ENCODE peak calls at places on chromosomes 16 and 17, in ten cellular contexts. One of them, this sample, is unnamed.

GRCh38 chr17:33520404-33521032 is 227.4 kb upstream of the ASIC2 start:
- DNase-seq in amygdala: no peak
- DNase-seq in G401: peak
- DNase-seq in NCI-H2029: no peak
- DNase-seq in HepG2: peak
- DNase-seq in hypothalamus: no peak
- DNase-seq in hippocampal formation: peak
- DNase-seq in activated CD8-positive, alpha-beta memory T cell treated with anti-CD3 and anti-CD28 coated beads, Interleukin-2, amount 10 ng/mL, durations not matched to agents 7 days and 5 days: peak
- DNase-seq in stimulated activated naive CD8-positive, alpha-beta T cell treated with anti-CD3 and anti-CD28 coated beads, Interleukin-15, Interleukin-2, amounts not matched to agents 100 U/mL and 50 U/mL, for 24 hours: peak
- DNase-seq in right atrium auricular region: no peak
- DNase-seq in this sample: peak

GRCh38 chr17:72751746-72752145 is 340.7 kb downstream of the SLC39A11 start:
- DNase-seq in activated CD8-positive, alpha-beta memory T cell treated with anti-CD3 and anti-CD28 coated beads, Interleukin-2, amount 10 ng/mL, durations not matched to agents 7 days and 5 days: no peak
- DNase-seq in stimulated activated naive CD8-positive, alpha-beta T cell treated with anti-CD3 and anti-CD28 coated beads, Interleukin-15, Interleukin-2, amounts not matched to agents 100 U/mL and 50 U/mL, for 24 hours: no peak
- DNase-seq in NCI-H2029: no peak
- DNase-seq in right atrium auricular region: no peak
- DNase-seq in hypothalamus: no peak
- DNase-seq in hippocampal formation: no peak
- DNase-seq in HepG2: no peak
- DNase-seq in amygdala: no peak
- DNase-seq in G401: no peak
- DNase-seq in this sample: no peak

GRCh38 chr16:6725634-6726331 is 606.9 kb upstream of the RBFOX1 start:
- DNase-seq in right atrium auricular region: no peak
- DNase-seq in NCI-H2029: no peak
- DNase-seq in stimulated activated naive CD8-positive, alpha-beta T cell treated with anti-CD3 and anti-CD28 coated beads, Interleukin-15, Interleukin-2, amounts not matched to agents 100 U/mL and 50 U/mL, for 24 hours: no peak
- DNase-seq in hypothalamus: no peak
- DNase-seq in HepG2: no peak
- DNase-seq in hippocampal formation: no peak
- DNase-seq in activated CD8-positive, alpha-beta memory T cell treated with anti-CD3 and anti-CD28 coated beads, Interleukin-2, amount 10 ng/mL, durations not matched to agents 7 days and 5 days: no peak
- DNase-seq in G401: peak
- DNase-seq in amygdala: no peak
- DNase-seq in this sample: no peak

GRCh38 chr17:48173191-48173590 is 65.6 kb downstream of the SNX11 start:
- DNase-seq in right atrium auricular region: no peak
- DNase-seq in hippocampal formation: no peak
- DNase-seq in amygdala: no peak
- DNase-seq in activated CD8-positive, alpha-beta memory T cell treated with anti-CD3 and anti-CD28 coated beads, Interleukin-2, amount 10 ng/mL, durations not matched to agents 7 days and 5 days: no peak
- DNase-seq in NCI-H2029: no peak
- DNase-seq in G401: no peak
- DNase-seq in HepG2: no peak
- DNase-seq in stimulated activated naive CD8-positive, alpha-beta T cell treated with anti-CD3 and anti-CD28 coated beads, Interleukin-15, Interleukin-2, amounts not matched to agents 100 U/mL and 50 U/mL, for 24 hours: no peak
- DNase-seq in hypothalamus: no peak
- DNase-seq in this sample: no peak

GRCh38 chr17:68420065-68420847 is 37.0 kb downstream of the WIPI1 start:
- DNase-seq in right atrium auricular region: no peak
- DNase-seq in NCI-H2029: no peak
- DNase-seq in hippocampal formation: no peak
- DNase-seq in HepG2: no peak
- DNase-seq in G401: no peak
- DNase-seq in activated CD8-positive, alpha-beta memory T cell treated with anti-CD3 and anti-CD28 coated beads, Interleukin-2, amount 10 ng/mL, durations not matched to agents 7 days and 5 days: no peak
- DNase-seq in hypothalamus: no peak
- DNase-seq in stimulated activated naive CD8-positive, alpha-beta T cell treated with anti-CD3 and anti-CD28 coated beads, Interleukin-15, Interleukin-2, amounts not matched to agents 100 U/mL and 50 U/mL, for 24 hours: no peak
- DNase-seq in amygdala: no peak
- DNase-seq in this sample: no peak

GRCh38 chr17:4840893-4841242 is 7.7 kb downstream of the MINK1 start:
- DNase-seq in hypothalamus: no peak
- DNase-seq in G401: no peak
- DNase-seq in stimulated activated naive CD8-positive, alpha-beta T cell treated with anti-CD3 and anti-CD28 coated beads, Interleukin-15, Interleukin-2, amounts not matched to agents 100 U/mL and 50 U/mL, for 24 hours: peak
- DNase-seq in NCI-H2029: no peak
- DNase-seq in amygdala: no peak
- DNase-seq in activated CD8-positive, alpha-beta memory T cell treated with anti-CD3 and anti-CD28 coated beads, Interleukin-2, amount 10 ng/mL, durations not matched to agents 7 days and 5 days: no peak
- DNase-seq in hippocampal formation: no peak
- DNase-seq in right atrium auricular region: no peak
- DNase-seq in HepG2: no peak
- DNase-seq in this sample: no peak

GRCh38 chr17:37259030-37259735 is 116.6 kb upstream of the C17orf78 start:
- DNase-seq in hypothalamus: no peak
- DNase-seq in right atrium auricular region: no peak
- DNase-seq in activated CD8-positive, alpha-beta memory T cell treated with anti-CD3 and anti-CD28 coated beads, Interleukin-2, amount 10 ng/mL, durations not matched to agents 7 days and 5 days: no peak
- DNase-seq in G401: no peak
- DNase-seq in NCI-H2029: no peak
- DNase-seq in hippocampal formation: no peak
- DNase-seq in stimulated activated naive CD8-positive, alpha-beta T cell treated with anti-CD3 and anti-CD28 coated beads, Interleukin-15, Interleukin-2, amounts not matched to agents 100 U/mL and 50 U/mL, for 24 hours: no peak
- DNase-seq in HepG2: no peak
- DNase-seq in amygdala: no peak
- DNase-seq in this sample: no peak

GRCh38 chr17:77441130-77441920 is 300.6 kb downstream of the SEC14L1 start:
- DNase-seq in NCI-H2029: no peak
- DNase-seq in hypothalamus: no peak
- DNase-seq in amygdala: no peak
- DNase-seq in hippocampal formation: no peak
- DNase-seq in HepG2: no peak
- DNase-seq in G401: no peak
- DNase-seq in activated CD8-positive, alpha-beta memory T cell treated with anti-CD3 and anti-CD28 coated beads, Interleukin-2, amount 10 ng/mL, durations not matched to agents 7 days and 5 days: peak
- DNase-seq in right atrium auricular region: no peak
- DNase-seq in stimulated activated naive CD8-positive, alpha-beta T cell treated with anti-CD3 and anti-CD28 coated beads, Interleukin-15, Interleukin-2, amounts not matched to agents 100 U/mL and 50 U/mL, for 24 hours: peak
- DNase-seq in this sample: no peak

GRCh38 chr16:324451-325334 is 27.8 kb downstream of the AXIN1 start:
- DNase-seq in activated CD8-positive, alpha-beta memory T cell treated with anti-CD3 and anti-CD28 coated beads, Interleukin-2, amount 10 ng/mL, durations not matched to agents 7 days and 5 days: peak
- DNase-seq in amygdala: no peak
- DNase-seq in hypothalamus: no peak
- DNase-seq in stimulated activated naive CD8-positive, alpha-beta T cell treated with anti-CD3 and anti-CD28 coated beads, Interleukin-15, Interleukin-2, amounts not matched to agents 100 U/mL and 50 U/mL, for 24 hours: peak
- DNase-seq in NCI-H2029: no peak
- DNase-seq in G401: no peak
- DNase-seq in right atrium auricular region: no peak
- DNase-seq in HepG2: no peak
- DNase-seq in hippocampal formation: no peak
- DNase-seq in this sample: no peak

GRCh38 chr16:4320030-4320429 is 4.2 kb downstream of the GLIS2 start:
- DNase-seq in HepG2: no peak
- DNase-seq in right atrium auricular region: no peak
- DNase-seq in hippocampal formation: no peak
- DNase-seq in activated CD8-positive, alpha-beta memory T cell treated with anti-CD3 and anti-CD28 coated beads, Interleukin-2, amount 10 ng/mL, durations not matched to agents 7 days and 5 days: no peak
- DNase-seq in hypothalamus: no peak
- DNase-seq in G401: no peak
- DNase-seq in stimulated activated naive CD8-positive, alpha-beta T cell treated with anti-CD3 and anti-CD28 coated beads, Interleukin-15, Interleukin-2, amounts not matched to agents 100 U/mL and 50 U/mL, for 24 hours: no peak
- DNase-seq in NCI-H2029: no peak
- DNase-seq in amygdala: no peak
- DNase-seq in this sample: no peak

GRCh38 chr17:76557368-76558209 is 17.7 kb downstream of the PRCD start:
- DNase-seq in activated CD8-positive, alpha-beta memory T cell treated with anti-CD3 and anti-CD28 coated beads, Interleukin-2, amount 10 ng/mL, durations not matched to agents 7 days and 5 days: peak
- DNase-seq in NCI-H2029: peak
- DNase-seq in G401: peak
- DNase-seq in amygdala: peak
- DNase-seq in hippocampal formation: peak
- DNase-seq in hypothalamus: peak
- DNase-seq in HepG2: peak
- DNase-seq in right atrium auricular region: peak
- DNase-seq in stimulated activated naive CD8-positive, alpha-beta T cell treated with anti-CD3 and anti-CD28 coated beads, Interleukin-15, Interleukin-2, amounts not matched to agents 100 U/mL and 50 U/mL, for 24 hours: peak
- DNase-seq in this sample: peak

GRCh38 chr17:50206604-50207293 is 5.3 kb upstream of the COL1A1 start:
- DNase-seq in HepG2: no peak
- DNase-seq in G401: no peak
- DNase-seq in activated CD8-positive, alpha-beta memory T cell treated with anti-CD3 and anti-CD28 coated beads, Interleukin-2, amount 10 ng/mL, durations not matched to agents 7 days and 5 days: no peak
- DNase-seq in hippocampal formation: no peak
- DNase-seq in NCI-H2029: no peak
- DNase-seq in hypothalamus: no peak
- DNase-seq in stimulated activated naive CD8-positive, alpha-beta T cell treated with anti-CD3 and anti-CD28 coated beads, Interleukin-15, Interleukin-2, amounts not matched to agents 100 U/mL and 50 U/mL, for 24 hours: peak
- DNase-seq in amygdala: no peak
- DNase-seq in right atrium auricular region: no peak
- DNase-seq in this sample: peak

GRCh38 chr16:85751665-85752501 is 987 bp upstream of the C16orf74 start:
- DNase-seq in NCI-H2029: no peak
- DNase-seq in hippocampal formation: no peak
- DNase-seq in amygdala: no peak
- DNase-seq in G401: no peak
- DNase-seq in stimulated activated naive CD8-positive, alpha-beta T cell treated with anti-CD3 and anti-CD28 coated beads, Interleukin-15, Interleukin-2, amounts not matched to agents 100 U/mL and 50 U/mL, for 24 hours: no peak
- DNase-seq in hypothalamus: no peak
- DNase-seq in right atrium auricular region: no peak
- DNase-seq in activated CD8-positive, alpha-beta memory T cell treated with anti-CD3 and anti-CD28 coated beads, Interleukin-2, amount 10 ng/mL, durations not matched to agents 7 days and 5 days: no peak
- DNase-seq in HepG2: no peak
- DNase-seq in this sample: peak

GRCh38 chr16:19167710-19168172 is 299 bp upstream of the SYT17 start:
- DNase-seq in hypothalamus: no peak
- DNase-seq in NCI-H2029: peak
- DNase-seq in amygdala: no peak
- DNase-seq in G401: no peak
- DNase-seq in right atrium auricular region: peak
- DNase-seq in hippocampal formation: peak
- DNase-seq in stimulated activated naive CD8-positive, alpha-beta T cell treated with anti-CD3 and anti-CD28 coated beads, Interleukin-15, Interleukin-2, amounts not matched to agents 100 U/mL and 50 U/mL, for 24 hours: peak
- DNase-seq in HepG2: peak
- DNase-seq in activated CD8-positive, alpha-beta memory T cell treated with anti-CD3 and anti-CD28 coated beads, Interleukin-2, amount 10 ng/mL, durations not matched to agents 7 days and 5 days: peak
- DNase-seq in this sample: peak

GRCh38 chr17:83081561-83082201 is 2.3 kb downstream of the METRNL start:
- DNase-seq in NCI-H2029: no peak
- DNase-seq in right atrium auricular region: peak
- DNase-seq in HepG2: no peak
- DNase-seq in hippocampal formation: no peak
- DNase-seq in activated CD8-positive, alpha-beta memory T cell treated with anti-CD3 and anti-CD28 coated beads, Interleukin-2, amount 10 ng/mL, durations not matched to agents 7 days and 5 days: peak
- DNase-seq in stimulated activated naive CD8-positive, alpha-beta T cell treated with anti-CD3 and anti-CD28 coated beads, Interleukin-15, Interleukin-2, amounts not matched to agents 100 U/mL and 50 U/mL, for 24 hours: peak
- DNase-seq in G401: no peak
- DNase-seq in amygdala: no peak
- DNase-seq in hypothalamus: no peak
- DNase-seq in this sample: no peak

GRCh38 chr17:66494023-66494803 is 191.8 kb downstream of the PRKCA start:
- DNase-seq in HepG2: no peak
- DNase-seq in hypothalamus: no peak
- DNase-seq in amygdala: no peak
- DNase-seq in G401: no peak
- DNase-seq in hippocampal formation: no peak
- DNase-seq in right atrium auricular region: no peak
- DNase-seq in stimulated activated naive CD8-positive, alpha-beta T cell treated with anti-CD3 and anti-CD28 coated beads, Interleukin-15, Interleukin-2, amounts not matched to agents 100 U/mL and 50 U/mL, for 24 hours: no peak
- DNase-seq in activated CD8-positive, alpha-beta memory T cell treated with anti-CD3 and anti-CD28 coated beads, Interleukin-2, amount 10 ng/mL, durations not matched to agents 7 days and 5 days: no peak
- DNase-seq in NCI-H2029: no peak
- DNase-seq in this sample: no peak

GRCh38 chr16:65634291-65634690 is 512.4 kb upstream of the CDH11 start:
- DNase-seq in G401: no peak
- DNase-seq in right atrium auricular region: no peak
- DNase-seq in hypothalamus: no peak
- DNase-seq in stimulated activated naive CD8-positive, alpha-beta T cell treated with anti-CD3 and anti-CD28 coated beads, Interleukin-15, Interleukin-2, amounts not matched to agents 100 U/mL and 50 U/mL, for 24 hours: no peak
- DNase-seq in amygdala: no peak
- DNase-seq in hippocampal formation: no peak
- DNase-seq in NCI-H2029: no peak
- DNase-seq in activated CD8-positive, alpha-beta memory T cell treated with anti-CD3 and anti-CD28 coated beads, Interleukin-2, amount 10 ng/mL, durations not matched to agents 7 days and 5 days: no peak
- DNase-seq in HepG2: no peak
- DNase-seq in this sample: no peak

GRCh38 chr17:17043668-17044226 is 1.5 kb downstream of the MPRIP start:
- DNase-seq in G401: peak
- DNase-seq in right atrium auricular region: no peak
- DNase-seq in hypothalamus: no peak
- DNase-seq in stimulated activated naive CD8-positive, alpha-beta T cell treated with anti-CD3 and anti-CD28 coated beads, Interleukin-15, Interleukin-2, amounts not matched to agents 100 U/mL and 50 U/mL, for 24 hours: no peak
- DNase-seq in HepG2: no peak
- DNase-seq in amygdala: no peak
- DNase-seq in activated CD8-positive, alpha-beta memory T cell treated with anti-CD3 and anti-CD28 coated beads, Interleukin-2, amount 10 ng/mL, durations not matched to agents 7 days and 5 days: no peak
- DNase-seq in NCI-H2029: no peak
- DNase-seq in hippocampal formation: no peak
- DNase-seq in this sample: peak

GRCh38 chr16:87042551-87043272 is 274.5 kb downstream of the C16orf95 start:
- DNase-seq in hypothalamus: no peak
- DNase-seq in HepG2: no peak
- DNase-seq in NCI-H2029: no peak
- DNase-seq in amygdala: no peak
- DNase-seq in activated CD8-positive, alpha-beta memory T cell treated with anti-CD3 and anti-CD28 coated beads, Interleukin-2, amount 10 ng/mL, durations not matched to agents 7 days and 5 days: no peak
- DNase-seq in G401: peak
- DNase-seq in right atrium auricular region: no peak
- DNase-seq in stimulated activated naive CD8-positive, alpha-beta T cell treated with anti-CD3 and anti-CD28 coated beads, Interleukin-15, Interleukin-2, amounts not matched to agents 100 U/mL and 50 U/mL, for 24 hours: no peak
- DNase-seq in hippocampal formation: no peak
- DNase-seq in this sample: no peak

GRCh38 chr16:26983426-26983825 is 83.3 kb upstream of the C16orf82 start:
- DNase-seq in NCI-H2029: no peak
- DNase-seq in stimulated activated naive CD8-positive, alpha-beta T cell treated with anti-CD3 and anti-CD28 coated beads, Interleukin-15, Interleukin-2, amounts not matched to agents 100 U/mL and 50 U/mL, for 24 hours: no peak
- DNase-seq in amygdala: no peak
- DNase-seq in right atrium auricular region: no peak
- DNase-seq in activated CD8-positive, alpha-beta memory T cell treated with anti-CD3 and anti-CD28 coated beads, Interleukin-2, amount 10 ng/mL, durations not matched to agents 7 days and 5 days: no peak
- DNase-seq in G401: no peak
- DNase-seq in hippocampal formation: no peak
- DNase-seq in hypothalamus: no peak
- DNase-seq in HepG2: no peak
- DNase-seq in this sample: no peak

GRCh38 chr16:35102780-35103403 is 1643.5 kb downstream of the TP53TG3F start:
- DNase-seq in right atrium auricular region: no peak
- DNase-seq in NCI-H2029: peak
- DNase-seq in hypothalamus: no peak
- DNase-seq in hippocampal formation: no peak
- DNase-seq in HepG2: peak
- DNase-seq in stimulated activated naive CD8-positive, alpha-beta T cell treated with anti-CD3 and anti-CD28 coated beads, Interleukin-15, Interleukin-2, amounts not matched to agents 100 U/mL and 50 U/mL, for 24 hours: peak
- DNase-seq in amygdala: no peak
- DNase-seq in activated CD8-positive, alpha-beta memory T cell treated with anti-CD3 and anti-CD28 coated beads, Interleukin-2, amount 10 ng/mL, durations not matched to agents 7 days and 5 days: no peak
- DNase-seq in G401: no peak
- DNase-seq in this sample: no peak

GRCh38 chr17:15966183-15966878 is 21.4 kb downstream of the ADORA2B start:
- DNase-seq in hypothalamus: no peak
- DNase-seq in NCI-H2029: peak
- DNase-seq in activated CD8-positive, alpha-beta memory T cell treated with anti-CD3 and anti-CD28 coated beads, Interleukin-2, amount 10 ng/mL, durations not matched to agents 7 days and 5 days: no peak
- DNase-seq in right atrium auricular region: no peak
- DNase-seq in amygdala: peak
- DNase-seq in G401: peak
- DNase-seq in HepG2: peak
- DNase-seq in hippocampal formation: peak
- DNase-seq in stimulated activated naive CD8-positive, alpha-beta T cell treated with anti-CD3 and anti-CD28 coated beads, Interleukin-15, Interleukin-2, amounts not matched to agents 100 U/mL and 50 U/mL, for 24 hours: no peak
- DNase-seq in this sample: peak

GRCh38 chr16:85667261-85667660 is 21.5 kb downstream of the GINS2 start:
- DNase-seq in activated CD8-positive, alpha-beta memory T cell treated with anti-CD3 and anti-CD28 coated beads, Interleukin-2, amount 10 ng/mL, durations not matched to agents 7 days and 5 days: no peak
- DNase-seq in NCI-H2029: no peak
- DNase-seq in hypothalamus: no peak
- DNase-seq in hippocampal formation: no peak
- DNase-seq in HepG2: no peak
- DNase-seq in G401: no peak
- DNase-seq in stimulated activated naive CD8-positive, alpha-beta T cell treated with anti-CD3 and anti-CD28 coated beads, Interleukin-15, Interleukin-2, amounts not matched to agents 100 U/mL and 50 U/mL, for 24 hours: no peak
- DNase-seq in amygdala: no peak
- DNase-seq in right atrium auricular region: no peak
- DNase-seq in this sample: no peak

GRCh38 chr16:1245452-1246005 is 5.0 kb downstream of the TPSAB1 start:
- DNase-seq in stimulated activated naive CD8-positive, alpha-beta T cell treated with anti-CD3 and anti-CD28 coated beads, Interleukin-15, Interleukin-2, amounts not matched to agents 100 U/mL and 50 U/mL, for 24 hours: no peak
- DNase-seq in activated CD8-positive, alpha-beta memory T cell treated with anti-CD3 and anti-CD28 coated beads, Interleukin-2, amount 10 ng/mL, durations not matched to agents 7 days and 5 days: no peak
- DNase-seq in NCI-H2029: no peak
- DNase-seq in right atrium auricular region: no peak
- DNase-seq in HepG2: no peak
- DNase-seq in hippocampal formation: no peak
- DNase-seq in G401: no peak
- DNase-seq in amygdala: no peak
- DNase-seq in hypothalamus: no peak
- DNase-seq in this sample: no peak

GRCh38 chr17:76657505-76658386 is 14.2 kb upstream of the ST6GALNAC1 start:
- DNase-seq in right atrium auricular region: no peak
- DNase-seq in activated CD8-positive, alpha-beta memory T cell treated with anti-CD3 and anti-CD28 coated beads, Interleukin-2, amount 10 ng/mL, durations not matched to agents 7 days and 5 days: no peak
- DNase-seq in G401: no peak
- DNase-seq in amygdala: no peak
- DNase-seq in HepG2: no peak
- DNase-seq in hippocampal formation: no peak
- DNase-seq in stimulated activated naive CD8-positive, alpha-beta T cell treated with anti-CD3 and anti-CD28 coated beads, Interleukin-15, Interleukin-2, amounts not matched to agents 100 U/mL and 50 U/mL, for 24 hours: no peak
- DNase-seq in NCI-H2029: no peak
- DNase-seq in hypothalamus: no peak
- DNase-seq in this sample: no peak

GRCh38 chr16:9053006-9053601 is 38.3 kb upstream of the HAPSTR1 start:
- DNase-seq in NCI-H2029: peak
- DNase-seq in stimulated activated naive CD8-positive, alpha-beta T cell treated with anti-CD3 and anti-CD28 coated beads, Interleukin-15, Interleukin-2, amounts not matched to agents 100 U/mL and 50 U/mL, for 24 hours: peak
- DNase-seq in right atrium auricular region: peak
- DNase-seq in activated CD8-positive, alpha-beta memory T cell treated with anti-CD3 and anti-CD28 coated beads, Interleukin-2, amount 10 ng/mL, durations not matched to agents 7 days and 5 days: peak
- DNase-seq in hypothalamus: no peak
- DNase-seq in HepG2: peak
- DNase-seq in amygdala: no peak
- DNase-seq in G401: peak
- DNase-seq in hippocampal formation: peak
- DNase-seq in this sample: peak

GRCh38 chr17:46020023-46020735 is 21.1 kb downstream of the STH start:
- DNase-seq in G401: no peak
- DNase-seq in hypothalamus: no peak
- DNase-seq in NCI-H2029: no peak
- DNase-seq in right atrium auricular region: no peak
- DNase-seq in HepG2: no peak
- DNase-seq in stimulated activated naive CD8-positive, alpha-beta T cell treated with anti-CD3 and anti-CD28 coated beads, Interleukin-15, Interleukin-2, amounts not matched to agents 100 U/mL and 50 U/mL, for 24 hours: peak
- DNase-seq in amygdala: no peak
- DNase-seq in activated CD8-positive, alpha-beta memory T cell treated with anti-CD3 and anti-CD28 coated beads, Interleukin-2, amount 10 ng/mL, durations not matched to agents 7 days and 5 days: peak
- DNase-seq in hippocampal formation: no peak
- DNase-seq in this sample: no peak

This sample was measured in H9.